ENCODE peak calls at places on chromosomes 11 and 22, in nine cellular contexts. One of them, this sample, is unnamed.

GRCh38 chr11:86261328-86261727 is 16.8 kb downstream of the EED start:
- DNase-seq in psoas muscle: no peak
- DNase-seq in astrocyte of the spinal cord: no peak
- DNase-seq in OCI-LY7: no peak
- DNase-seq in fibroblast of mammary gland: no peak
- DNase-seq in AG10803: no peak
- DNase-seq in hepatocyte: no peak
- DNase-seq in upper lobe of left lung: no peak
- DNase-seq in coronary artery: no peak
- DNase-seq in this sample: no peak

GRCh38 chr22:27558658-27559371 is 242.7 kb downstream of the MN1 start:
- DNase-seq in psoas muscle: no peak
- DNase-seq in astrocyte of the spinal cord: no peak
- DNase-seq in OCI-LY7: no peak
- DNase-seq in fibroblast of mammary gland: no peak
- DNase-seq in AG10803: no peak
- DNase-seq in hepatocyte: no peak
- DNase-seq in upper lobe of left lung: no peak
- DNase-seq in coronary artery: no peak
- DNase-seq in this sample: no peak

GRCh38 chr22:44755000-44755399 is 2.6 kb downstream of the ARHGAP8 start:
- DNase-seq in psoas muscle: no peak
- DNase-seq in astrocyte of the spinal cord: no peak
- DNase-seq in OCI-LY7: no peak
- DNase-seq in fibroblast of mammary gland: no peak
- DNase-seq in AG10803: no peak
- DNase-seq in hepatocyte: no peak
- DNase-seq in upper lobe of left lung: no peak
- DNase-seq in coronary artery: no peak
- DNase-seq in this sample: no peak

GRCh38 chr11:9073826-9074225 is 17.6 kb downstream of the SCUBE2 start:
- DNase-seq in psoas muscle: no peak
- DNase-seq in astrocyte of the spinal cord: no peak
- DNase-seq in OCI-LY7: no peak
- DNase-seq in fibroblast of mammary gland: no peak
- DNase-seq in AG10803: no peak
- DNase-seq in hepatocyte: no peak
- DNase-seq in upper lobe of left lung: no peak
- DNase-seq in coronary artery: no peak
- DNase-seq in this sample: no peak

GRCh38 chr11:28072321-28072720 is 35.6 kb downstream of the KIF18A start:
- DNase-seq in psoas muscle: no peak
- DNase-seq in astrocyte of the spinal cord: peak
- DNase-seq in OCI-LY7: no peak
- DNase-seq in fibroblast of mammary gland: peak
- DNase-seq in AG10803: peak
- DNase-seq in hepatocyte: no peak
- DNase-seq in upper lobe of left lung: no peak
- DNase-seq in coronary artery: no peak
- DNase-seq in this sample: no peak

GRCh38 chr11:33706546-33706945 is 5.9 kb upstream of the C11orf91 start:
- DNase-seq in psoas muscle: no peak
- DNase-seq in astrocyte of the spinal cord: no peak
- DNase-seq in OCI-LY7: no peak
- DNase-seq in fibroblast of mammary gland: no peak
- DNase-seq in AG10803: no peak
- DNase-seq in hepatocyte: no peak
- DNase-seq in upper lobe of left lung: no peak
- DNase-seq in coronary artery: no peak
- DNase-seq in this sample: no peak

GRCh38 chr11:84558085-84558905 is 1068.8 kb downstream of the DLG2 start:
- DNase-seq in psoas muscle: no peak
- DNase-seq in astrocyte of the spinal cord: peak
- DNase-seq in OCI-LY7: peak
- DNase-seq in fibroblast of mammary gland: peak
- DNase-seq in AG10803: peak
- DNase-seq in hepatocyte: peak
- DNase-seq in upper lobe of left lung: no peak
- DNase-seq in coronary artery: no peak
- DNase-seq in this sample: peak

GRCh38 chr11:86291466-86292262 is 10.4 kb upstream of the HIKESHI start:
- DNase-seq in psoas muscle: no peak
- DNase-seq in astrocyte of the spinal cord: peak
- DNase-seq in OCI-LY7: peak
- DNase-seq in fibroblast of mammary gland: peak
- DNase-seq in AG10803: peak
- DNase-seq in hepatocyte: peak
- DNase-seq in upper lobe of left lung: no peak
- DNase-seq in coronary artery: no peak
- DNase-seq in this sample: peak

GRCh38 chr11:62501432-62501891 is 45.1 kb downstream of the AHNAK start:
- DNase-seq in psoas muscle: peak
- DNase-seq in astrocyte of the spinal cord: peak
- DNase-seq in OCI-LY7: no peak
- DNase-seq in fibroblast of mammary gland: no peak
- DNase-seq in AG10803: peak
- DNase-seq in hepatocyte: no peak
- DNase-seq in upper lobe of left lung: peak
- DNase-seq in coronary artery: no peak
- DNase-seq in this sample: no peak

GRCh38 chr11:3220101-3220500 is 1.5 kb upstream of the MRGPRG start:
- DNase-seq in psoas muscle: no peak
- DNase-seq in astrocyte of the spinal cord: no peak
- DNase-seq in OCI-LY7: no peak
- DNase-seq in fibroblast of mammary gland: no peak
- DNase-seq in AG10803: no peak
- DNase-seq in hepatocyte: no peak
- DNase-seq in upper lobe of left lung: no peak
- DNase-seq in coronary artery: peak
- DNase-seq in this sample: no peak

GRCh38 chr11:69912911-69913451 is 93.8 kb upstream of the FGF3 start:
- DNase-seq in psoas muscle: peak
- DNase-seq in astrocyte of the spinal cord: no peak
- DNase-seq in OCI-LY7: peak
- DNase-seq in fibroblast of mammary gland: peak
- DNase-seq in AG10803: no peak
- DNase-seq in hepatocyte: no peak
- DNase-seq in upper lobe of left lung: no peak
- DNase-seq in coronary artery: peak
- DNase-seq in this sample: no peak

GRCh38 chr11:8017071-8017470 is 29.9 kb downstream of the EIF3F start:
- DNase-seq in psoas muscle: no peak
- DNase-seq in astrocyte of the spinal cord: no peak
- DNase-seq in OCI-LY7: no peak
- DNase-seq in fibroblast of mammary gland: no peak
- DNase-seq in AG10803: no peak
- DNase-seq in hepatocyte: no peak
- DNase-seq in upper lobe of left lung: no peak
- DNase-seq in coronary artery: peak
- DNase-seq in this sample: no peak

GRCh38 chr11:8018742-8019631 is 31.9 kb downstream of the EIF3F start:
- DNase-seq in psoas muscle: peak
- DNase-seq in astrocyte of the spinal cord: peak
- DNase-seq in OCI-LY7: no peak
- DNase-seq in fibroblast of mammary gland: peak
- DNase-seq in AG10803: peak
- DNase-seq in hepatocyte: peak
- DNase-seq in upper lobe of left lung: peak
- DNase-seq in coronary artery: peak
- DNase-seq in this sample: peak

GRCh38 chr11:8019671-8020597 is 32.8 kb downstream of the EIF3F start:
- DNase-seq in psoas muscle: no peak
- DNase-seq in astrocyte of the spinal cord: peak
- DNase-seq in OCI-LY7: no peak
- DNase-seq in fibroblast of mammary gland: peak
- DNase-seq in AG10803: peak
- DNase-seq in hepatocyte: peak
- DNase-seq in upper lobe of left lung: peak
- DNase-seq in coronary artery: peak
- DNase-seq in this sample: peak

GRCh38 chr11:8016396-8016949 is 29.3 kb downstream of the EIF3F start:
- DNase-seq in psoas muscle: no peak
- DNase-seq in astrocyte of the spinal cord: no peak
- DNase-seq in OCI-LY7: no peak
- DNase-seq in fibroblast of mammary gland: no peak
- DNase-seq in AG10803: no peak
- DNase-seq in hepatocyte: no peak
- DNase-seq in upper lobe of left lung: no peak
- DNase-seq in coronary artery: peak
- DNase-seq in this sample: no peak

GRCh38 chr11:8017894-8018741 is 31.0 kb downstream of the EIF3F start:
- DNase-seq in psoas muscle: no peak
- DNase-seq in astrocyte of the spinal cord: peak
- DNase-seq in OCI-LY7: no peak
- DNase-seq in fibroblast of mammary gland: peak
- DNase-seq in AG10803: peak
- DNase-seq in hepatocyte: peak
- DNase-seq in upper lobe of left lung: peak
- DNase-seq in coronary artery: peak
- DNase-seq in this sample: no peak
- TF ChIP-seq CTCF in psoas muscle: no peak
- TF ChIP-seq CTCF in astrocyte of the spinal cord: no peak
- TF ChIP-seq CTCF in OCI-LY7: no peak
- TF ChIP-seq CTCF in fibroblast of mammary gland: no peak
- TF ChIP-seq CTCF in AG10803: no peak
- TF ChIP-seq CTCF in hepatocyte: no peak
- TF ChIP-seq CTCF in upper lobe of left lung: no peak
- TF ChIP-seq CTCF in coronary artery: no peak
- TF ChIP-seq CTCF in this sample: no peak

DNA sequence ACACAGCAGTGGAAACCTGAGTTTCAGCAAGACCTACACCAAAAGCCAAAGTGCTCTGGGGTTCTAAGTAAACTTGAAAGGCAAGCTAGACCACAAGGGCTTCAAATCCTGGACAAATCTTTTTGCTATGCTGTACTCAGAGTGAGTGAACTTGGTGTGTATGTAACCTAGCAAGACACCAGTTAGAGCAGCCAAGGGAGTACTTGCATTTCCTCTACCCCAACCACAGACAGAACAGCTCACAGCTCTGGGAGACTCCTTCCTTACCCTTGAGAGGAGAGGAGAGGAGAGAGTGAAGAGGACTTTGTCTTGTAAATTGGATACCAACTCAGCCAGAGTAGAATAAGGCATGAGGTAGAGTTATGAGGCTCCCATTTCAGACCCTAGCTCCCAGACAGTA is 71.4 kb downstream of the CTSC start:
- DNase-seq in psoas muscle: no peak
- DNase-seq in astrocyte of the spinal cord: no peak
- DNase-seq in OCI-LY7: no peak
- DNase-seq in fibroblast of mammary gland: no peak
- DNase-seq in AG10803: no peak
- DNase-seq in hepatocyte: no peak
- DNase-seq in upper lobe of left lung: no peak
- DNase-seq in coronary artery: no peak
- DNase-seq in this sample: no peak
- TF ChIP-seq CTCF in psoas muscle: no peak
- TF ChIP-seq CTCF in astrocyte of the spinal cord: no peak
- TF ChIP-seq CTCF in OCI-LY7: no peak
- TF ChIP-seq CTCF in fibroblast of mammary gland: no peak
- TF ChIP-seq CTCF in AG10803: no peak
- TF ChIP-seq CTCF in hepatocyte: no peak
- TF ChIP-seq CTCF in upper lobe of left lung: no peak
- TF ChIP-seq CTCF in coronary artery: no peak
- TF ChIP-seq CTCF in this sample: no peak

DNA sequence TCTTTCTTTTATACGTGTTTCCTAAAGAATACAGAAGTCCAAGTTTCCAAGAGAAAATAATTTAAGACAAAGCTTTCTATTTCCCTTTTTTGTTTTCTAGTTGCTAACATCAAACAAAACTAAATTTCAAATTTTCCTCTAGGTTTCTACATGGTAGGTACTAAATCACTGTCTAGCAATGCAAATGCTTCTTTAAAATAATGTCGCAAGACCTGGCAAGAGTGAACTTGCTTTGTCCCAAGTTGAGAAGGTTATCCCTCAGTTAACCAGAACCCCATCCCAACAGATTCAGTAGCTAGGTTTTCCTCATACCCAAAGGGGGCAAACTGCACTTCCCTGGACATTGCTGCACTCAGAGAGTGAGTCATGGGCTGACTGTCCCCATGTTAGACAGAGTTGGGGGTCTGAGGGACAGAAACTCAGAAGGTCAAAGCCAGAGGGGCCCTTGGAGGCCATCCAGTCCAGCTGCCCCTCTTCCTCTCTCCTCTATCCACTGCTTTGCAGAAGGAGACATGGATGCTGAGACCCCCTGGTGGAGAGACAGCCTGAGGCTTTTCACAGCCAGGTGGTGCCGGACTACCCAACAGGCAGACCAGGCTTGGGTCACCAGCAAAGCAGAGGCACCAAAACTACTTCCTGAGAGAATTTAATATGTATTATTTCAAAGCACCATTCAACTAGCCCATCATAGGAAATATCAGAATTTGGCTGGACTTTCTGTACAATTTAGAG is 23.1 kb downstream of the OR2AT4 start:
- DNase-seq in psoas muscle: no peak
- DNase-seq in astrocyte of the spinal cord: no peak
- DNase-seq in OCI-LY7: peak
- DNase-seq in fibroblast of mammary gland: no peak
- DNase-seq in AG10803: no peak
- DNase-seq in hepatocyte: no peak
- DNase-seq in upper lobe of left lung: no peak
- DNase-seq in coronary artery: no peak
- DNase-seq in this sample: no peak
- TF ChIP-seq CTCF in psoas muscle: no peak
- TF ChIP-seq CTCF in astrocyte of the spinal cord: peak
- TF ChIP-seq CTCF in OCI-LY7: peak
- TF ChIP-seq CTCF in fibroblast of mammary gland: peak
- TF ChIP-seq CTCF in AG10803: no peak
- TF ChIP-seq CTCF in hepatocyte: no peak
- TF ChIP-seq CTCF in upper lobe of left lung: no peak
- TF ChIP-seq CTCF in coronary artery: no peak
- TF ChIP-seq CTCF in this sample: peak

GRCh38 chr11:362642-363442 is 6.5 kb upstream of the B4GALNT4 start:
- DNase-seq in psoas muscle: no peak
- DNase-seq in astrocyte of the spinal cord: no peak
- DNase-seq in OCI-LY7: no peak
- DNase-seq in fibroblast of mammary gland: no peak
- DNase-seq in AG10803: no peak
- DNase-seq in hepatocyte: no peak
- DNase-seq in upper lobe of left lung: no peak
- DNase-seq in coronary artery: no peak
- DNase-seq in this sample: no peak

GRCh38 chr11:364991-365390 is 4.3 kb upstream of the B4GALNT4 start:
- DNase-seq in psoas muscle: no peak
- DNase-seq in astrocyte of the spinal cord: no peak
- DNase-seq in OCI-LY7: no peak
- DNase-seq in fibroblast of mammary gland: no peak
- DNase-seq in AG10803: no peak
- DNase-seq in hepatocyte: no peak
- DNase-seq in upper lobe of left lung: peak
- DNase-seq in coronary artery: no peak
- DNase-seq in this sample: no peak

GRCh38 chr11:360326-361280 is 8.7 kb upstream of the B4GALNT4 start:
- DNase-seq in psoas muscle: no peak
- DNase-seq in astrocyte of the spinal cord: no peak
- DNase-seq in OCI-LY7: no peak
- DNase-seq in fibroblast of mammary gland: no peak
- DNase-seq in AG10803: no peak
- DNase-seq in hepatocyte: no peak
- DNase-seq in upper lobe of left lung: peak
- DNase-seq in coronary artery: peak
- DNase-seq in this sample: no peak

GRCh38 chr11:365831-366230 is 3.5 kb upstream of the B4GALNT4 start:
- DNase-seq in psoas muscle: no peak
- DNase-seq in astrocyte of the spinal cord: no peak
- DNase-seq in OCI-LY7: no peak
- DNase-seq in fibroblast of mammary gland: no peak
- DNase-seq in AG10803: no peak
- DNase-seq in hepatocyte: no peak
- DNase-seq in upper lobe of left lung: no peak
- DNase-seq in coronary artery: no peak
- DNase-seq in this sample: no peak

GRCh38 chr11:363948-364761 is 5.1 kb upstream of the B4GALNT4 start:
- DNase-seq in psoas muscle: no peak
- DNase-seq in astrocyte of the spinal cord: no peak
- DNase-seq in OCI-LY7: peak
- DNase-seq in fibroblast of mammary gland: peak
- DNase-seq in AG10803: peak
- DNase-seq in hepatocyte: peak
- DNase-seq in upper lobe of left lung: peak
- DNase-seq in coronary artery: no peak
- DNase-seq in this sample: peak
- TF ChIP-seq CTCF in psoas muscle: no peak
- TF ChIP-seq CTCF in astrocyte of the spinal cord: peak
- TF ChIP-seq CTCF in OCI-LY7: peak
- TF ChIP-seq CTCF in fibroblast of mammary gland: peak
- TF ChIP-seq CTCF in AG10803: peak
- TF ChIP-seq CTCF in hepatocyte: peak
- TF ChIP-seq CTCF in upper lobe of left lung: peak
- TF ChIP-seq CTCF in coronary artery: no peak
- TF ChIP-seq CTCF in this sample: peak

This sample was measured in GM20000.